ENCODE peak calls at places on chromosomes 5 and 9, in ten cellular contexts. R is PC-3; K is stimulated activated CD4-positive, alpha-beta T cell treated with anti-CD3 and anti-CD28 coated beads, Interleukin-4, amount 100 ng/mL, for 1 hour; L is mucosa of gallbladder; B is GM23338; V is NCI-H460; N is Kasumi-1; C is NCI-H1417; A is activated T-helper 1 cell treated with anti-CD3 and anti-CD28 coated beads, Interleukin-2, amount 50 U/mL, for 16 hours; H is posterior cingulate gyrus. U is an unnamed sample.

GRCh38 chr5:126624534-126624933 is 23.8 kb downstream of the PHAX start:
- DNase-seq in R (peak), K (no peak), L (no peak), B (no peak), V (peak), N (peak), C (no peak), A (no peak), H (no peak), U (no peak)

GRCh38 chr5:136006164-136006563 is 22.6 kb upstream of the TGFBI start:
- DNase-seq in R (no peak), K (no peak), L (no peak), B (no peak), V (no peak), N (no peak), C (no peak), A (no peak), H (no peak), U (no peak)

GRCh38 chr5:60883229-60883628 is 39.2 kb upstream of the ELOVL7 start:
- DNase-seq in R (peak), K (no peak), L (no peak), B (peak), V (peak), N (peak), C (no peak), A (no peak), H (no peak), U (no peak)

GRCh38 chr5:54384356-54384933 is 71.1 kb upstream of the HSPB3 start:
- DNase-seq in R (no peak), K (no peak), L (no peak), B (no peak), V (no peak), N (no peak), C (no peak), A (no peak), H (no peak), U (no peak)

GRCh38 chr9:29437515-29437914 is 1864.2 kb upstream of the C9orf72 start:
- DNase-seq in R (peak), K (no peak), L (no peak), B (no peak), V (no peak), N (peak), C (no peak), A (no peak), H (no peak), U (no peak)

GRCh38 chr5:68264024-68264956 is 48.7 kb downstream of the PIK3R1 start:
- DNase-seq in R (no peak), K (no peak), L (peak), B (no peak), V (no peak), N (no peak), C (no peak), A (no peak), H (no peak), U (no peak)

GRCh38 chr5:157710887-157711286 is 20.3 kb upstream of the THG1L start:
- DNase-seq in R (peak), K (no peak), L (no peak), B (no peak), V (no peak), N (no peak), C (no peak), A (no peak), H (no peak), U (no peak)

GRCh38 chr5:170860818-170861217 is 1.0 kb upstream of the RANBP17 start:
- DNase-seq in R (no peak), K (no peak), L (no peak), B (peak), V (no peak), N (no peak), C (no peak), A (no peak), H (no peak), U (no peak)

GRCh38 chr5:135016926-135017325 is 17.1 kb downstream of the PITX1 start:
- DNase-seq in R (no peak), K (no peak), L (no peak), B (no peak), V (no peak), N (no peak), C (no peak), A (no peak), H (no peak), U (no peak)

GRCh38 chr9:132673355-132673754 is 3.1 kb downstream of the GTF3C4 start:
- DNase-seq in R (peak), K (no peak), L (no peak), B (peak), V (no peak), N (peak), C (no peak), A (no peak), H (no peak), U (no peak)

GRCh38 chr9:111975709-111976108 is 79.1 kb downstream of the UGCG start:
- DNase-seq in R (peak), K (no peak), L (peak), B (peak), V (peak), N (no peak), C (no peak), A (no peak), H (no peak), U (no peak)

GRCh38 chr5:80109549-80110478 is 74.7 kb downstream of the THBS4 start:
- DNase-seq in R (no peak), K (no peak), L (peak), B (peak), V (no peak), N (no peak), C (no peak), A (no peak), H (no peak), U (no peak)

GRCh38 chr5:150164640-150165039 is 1.9 kb upstream of the CDX1 start:
- DNase-seq in R (no peak), K (no peak), L (no peak), B (no peak), V (no peak), N (no peak), C (no peak), A (no peak), H (no peak), U (no peak)

GRCh38 chr5:76209297-76209696 is 126.1 kb downstream of the SV2C start:
- DNase-seq in R (peak), K (no peak), L (no peak), B (peak), V (no peak), N (peak), C (no peak), A (no peak), H (no peak), U (no peak)

GRCh38 chr5:39264528-39264927 is 45.2 kb upstream of the FYB1 start:
- DNase-seq in R (no peak), K (no peak), L (no peak), B (no peak), V (no peak), N (no peak), C (no peak), A (no peak), H (no peak), U (no peak)

GRCh38 chr5:51983161-51983560 is 599.9 kb downstream of the ISL1 start:
- DNase-seq in R (no peak), K (no peak), L (no peak), B (no peak), V (no peak), N (no peak), C (no peak), A (no peak), H (no peak), U (no peak)

GRCh38 chr5:121285861-121286527 is 565.7 kb upstream of the FTMT start:
- DNase-seq in R (no peak), K (no peak), L (no peak), B (no peak), V (no peak), N (no peak), C (no peak), A (no peak), H (no peak), U (no peak)

GRCh38 chr5:55601209-55601618 is 66.5 kb upstream of the PLPP1 start:
- DNase-seq in R (peak), K (no peak), L (peak), B (no peak), V (peak), N (no peak), C (no peak), A (no peak), H (peak), U (no peak)

GRCh38 chr9:102862478-102862877 is 132.7 kb upstream of the CYLC2 start:
- DNase-seq in R (no peak), K (no peak), L (no peak), B (no peak), V (no peak), N (no peak), C (no peak), A (no peak), H (no peak), U (no peak)

GRCh38 chr5:156438076-156438475 is 111.1 kb downstream of the SGCD start:
- DNase-seq in R (no peak), K (no peak), L (no peak), B (no peak), V (no peak), N (no peak), C (no peak), A (no peak), H (no peak), U (no peak)

GRCh38 chr5:74341221-74341620 is 299.3 kb downstream of the ENC1 start:
- DNase-seq in R (no peak), K (no peak), L (no peak), B (no peak), V (no peak), N (no peak), C (no peak), A (no peak), H (no peak), U (no peak)

GRCh38 chr5:144484124-144484897 is 313.6 kb downstream of the KCTD16 start:
- DNase-seq in R (peak), K (no peak), L (no peak), B (no peak), V (no peak), N (no peak), C (no peak), A (no peak), H (no peak), U (no peak)

GRCh38 chr9:116979461-116979860 is 292.4 kb downstream of the TRIM32 start:
- DNase-seq in R (peak), K (no peak), L (no peak), B (peak), V (no peak), N (no peak), C (no peak), A (no peak), H (no peak), U (no peak)

GRCh38 chr9:99353408-99353807 is 131.3 kb downstream of the SEC61B start:
- DNase-seq in R (peak), K (no peak), L (peak), B (no peak), V (no peak), N (no peak), C (no peak), A (no peak), H (no peak), U (no peak)

GRCh38 chr9:75996726-75997125 is 106.3 kb downstream of the PCSK5 start:
- DNase-seq in R (no peak), K (no peak), L (no peak), B (no peak), V (no peak), N (no peak), C (no peak), A (no peak), H (no peak), U (no peak)

GRCh38 chr9:130343445-130343918 is 77.9 kb downstream of the HMCN2 start:
- DNase-seq in R (no peak), K (peak), L (no peak), B (peak), V (no peak), N (peak), C (no peak), A (no peak), H (peak), U (no peak)

GRCh38 chr5:1175801-1176472 is 25.5 kb upstream of the SLC6A19 start:
- DNase-seq in R (no peak), K (no peak), L (no peak), B (no peak), V (no peak), N (no peak), C (no peak), A (no peak), H (no peak), U (no peak)

GRCh38 chr9:131122158-131122557 is 3.2 kb upstream of the NUP214 start:
- DNase-seq in R (no peak), K (no peak), L (no peak), B (no peak), V (no peak), N (no peak), C (no peak), A (no peak), H (no peak), U (no peak)

GRCh38 chr5:1800470-1801060 is 642 bp upstream of the NDUFS6 start:
- DNase-seq in R (peak), K (no peak), L (peak), B (peak), V (no peak), N (peak), C (no peak), A (no peak), H (peak), U (no peak)

GRCh38 chr5:150469718-150470470 is 20.4 kb upstream of the RPS14 start:
- DNase-seq in R (peak), K (no peak), L (no peak), B (no peak), V (no peak), N (no peak), C (no peak), A (no peak), H (no peak), U (no peak)

GRCh38 chr5:132688536-132689409 is 15.0 kb downstream of the IL4 start:
- DNase-seq in R (no peak), K (no peak), L (no peak), B (no peak), V (no peak), N (no peak), C (no peak), A (no peak), H (no peak), U (no peak)

GRCh38 chr5:127040779-127041520 is 10.6 kb upstream of the MARCHF3 start:
- DNase-seq in R (peak), K (no peak), L (no peak), B (peak), V (no peak), N (no peak), C (peak), A (no peak), H (no peak), U (no peak)

GRCh38 chr5:140734354-140734753 is 34.1 kb downstream of the ZMAT2 start:
- DNase-seq in R (peak), K (no peak), L (no peak), B (no peak), V (no peak), N (no peak), C (no peak), A (no peak), H (no peak), U (no peak)

GRCh38 chr5:74562116-74562515 is 78.4 kb downstream of the ENC1 start:
- DNase-seq in R (peak), K (no peak), L (no peak), B (no peak), V (no peak), N (no peak), C (peak), A (no peak), H (no peak), U (no peak)

GRCh38 chr5:19058216-19058615 is 929.8 kb downstream of the CDH18 start:
- DNase-seq in R (no peak), K (no peak), L (no peak), B (no peak), V (no peak), N (no peak), C (no peak), A (no peak), H (no peak), U (no peak)

GRCh38 chr5:27947088-27947487 is 908.7 kb upstream of the CDH9 start:
- DNase-seq in R (peak), K (no peak), L (no peak), B (no peak), V (no peak), N (no peak), C (no peak), A (no peak), H (no peak), U (no peak)

GRCh38 chr5:157057459-157058370 is 1.2 kb downstream of the HAVCR1 start:
- DNase-seq in R (no peak), K (no peak), L (no peak), B (no peak), V (no peak), N (no peak), C (peak), A (no peak), H (no peak), U (no peak)

GRCh38 chr5:177081859-177082258 is 4.9 kb upstream of the FGFR4 start:
- DNase-seq in R (no peak), K (no peak), L (no peak), B (no peak), V (no peak), N (no peak), C (no peak), A (no peak), H (no peak), U (no peak)